ENCODE peak calls at places on chromosomes 13 and 19, in nine cellular contexts. F is smooth muscle cell of the brain vasculature; T is skeletal muscle cell; N is T-cell; K is activated T-cell treated with anti-CD3 and anti-CD28 coated beads, Interleukin-2, amount 50 U/mL, for 4 hours; D is hypothalamus; Z is Daoy; J is CD4-positive, CD25-positive, alpha-beta regulatory T cell; O is stimulated activated CD8-positive, alpha-beta memory T cell treated with anti-CD3 and anti-CD28 coated beads, Interleukin-4, amount 100 ng/mL, for 48 hours. H is an unnamed sample.
A peak's percentile ranks its signal among the peaks of the same experiment; 100 is the strongest.

GRCh38 chr19:3556978-3557460 is 367 bp downstream of the MFSD12 start:
- DNase-seq in F (no peak), K (peak; percentile 72), J (peak; percentile 61), N (peak; percentile 46), T (no peak), O (peak; percentile 75), Z (peak; percentile 76), D (no peak), H (peak; percentile 43)

GRCh38 chr19:4278460-4278901 is 585 bp upstream of the SHD start:
- DNase-seq in K (no peak), N (no peak), T (peak; percentile 27), D (no peak), F (no peak), Z (no peak), O (no peak), J (no peak), H (no peak)

GRCh38 chr19:11530432-11530831 is 1.5 kb upstream of the ECSIT start:
- DNase-seq in D (peak; percentile 74), Z (peak; percentile 57), N (no peak), J (no peak), O (peak; percentile 71), F (no peak), K (no peak), T (peak; percentile 45), H (peak; percentile 76)

GRCh38 chr13:26024558-26024957 is 27.3 kb downstream of the SHISA2 start:
- DNase-seq in J (no peak), D (no peak), T (no peak), O (no peak), N (no peak), F (no peak), K (no peak), Z (peak; percentile 50), H (peak; percentile 72)

GRCh38 chr19:8355631-8356402 is 8.1 kb upstream of the ANGPTL4 start:
- DNase-seq in F (no peak), K (no peak), O (no peak), T (peak; percentile 98), D (no peak), N (no peak), Z (peak; percentile 85), J (no peak), H (no peak)

GRCh38 chr13:109281823-109282239 is 504.6 kb downstream of the IRS2 start:
- DNase-seq in N (no peak), T (no peak), J (no peak), F (no peak), O (no peak), D (no peak), K (no peak), Z (peak; percentile 9), H (no peak)

GRCh38 chr19:18749362-18750231 is 41.5 kb downstream of the COMP start:
- DNase-seq in Z (no peak), N (no peak), J (no peak), T (no peak), D (no peak), O (no peak), F (no peak), K (no peak), H (no peak)

GRCh38 chr19:54332149-54332548 is 6.8 kb downstream of the LILRA4 start:
- DNase-seq in O (no peak), N (no peak), Z (no peak), F (no peak), D (no peak), K (no peak), T (no peak), J (no peak), H (no peak)

GRCh38 chr13:111360452-111360851 is 40.0 kb downstream of the TEX29 start:
- DNase-seq in J (no peak), D (no peak), F (no peak), N (no peak), K (no peak), O (no peak), T (no peak), Z (no peak), H (no peak)

GRCh38 chr19:2567580-2567979 is 91.7 kb downstream of the GADD45B start:
- DNase-seq in O (peak; percentile 25), N (no peak), F (no peak), T (no peak), Z (no peak), K (no peak), D (no peak), J (no peak), H (peak; percentile 39)

GRCh38 chr13:32246468-32246867 is 68.7 kb downstream of the ZAR1L start:
- DNase-seq in T (peak; percentile 34), N (peak; percentile 15), D (no peak), K (no peak), F (peak; percentile 49), J (peak; percentile 5), Z (peak; percentile 44), O (peak; percentile 65), H (peak; percentile 59)

GRCh38 chr13:39484506-39485313 is 118.3 kb downstream of the LHFPL6 start:
- DNase-seq in N (no peak), F (no peak), Z (peak; percentile 41), J (no peak), T (peak; percentile 29), K (no peak), O (no peak), D (no peak), H (no peak)

GRCh38 chr13:45781553-45782326 is 69.8 kb downstream of the SIAH3 start:
- DNase-seq in J (no peak), F (no peak), D (no peak), T (no peak), O (no peak), N (no peak), K (no peak), Z (peak; percentile 53), H (peak; percentile 95)

GRCh38 chr13:45451282-45451681 is 13.5 kb upstream of the COG3 start:
- DNase-seq in N (no peak), K (no peak), T (no peak), F (no peak), D (no peak), O (no peak), Z (no peak), J (no peak), H (no peak)

GRCh38 chr19:18898081-18898532 is 2.1 kb upstream of the CERS1 start:
- DNase-seq in N (no peak), D (no peak), K (no peak), O (no peak), F (no peak), J (no peak), T (no peak), Z (no peak), H (no peak)

GRCh38 chr13:44523176-44524017 is 52.7 kb downstream of the TSC22D1 start:
- DNase-seq in F (peak; percentile 18), N (no peak), T (peak; percentile 25), Z (peak; percentile 50), O (no peak), K (no peak), D (no peak), J (no peak), H (peak; percentile 17)

GRCh38 chr19:54137913-54138776 is 583 bp downstream of the CNOT3 start:
- DNase-seq in O (peak; percentile 43), Z (no peak), F (no peak), T (no peak), N (peak; percentile 41), K (no peak), J (peak; percentile 41), D (peak; percentile 9), H (peak; percentile 23)

GRCh38 chr13:44068737-44069136 is 189.0 kb downstream of the LACC1 start:
- DNase-seq in K (no peak), J (no peak), O (no peak), N (no peak), Z (peak; percentile 29), T (peak; percentile 45), D (no peak), F (peak; percentile 7), H (no peak)

GRCh38 chr19:35883920-35884319 is 15.5 kb downstream of the APLP1 start:
- DNase-seq in O (no peak), N (no peak), T (no peak), Z (no peak), F (no peak), D (no peak), K (peak; percentile 21), J (no peak), H (no peak)

GRCh38 chr19:19061491-19061890 is 2.3 kb upstream of the SLC25A42 start:
- DNase-seq in Z (no peak), N (no peak), T (no peak), J (no peak), O (no peak), D (no peak), K (no peak), F (no peak), H (peak; percentile 73)

GRCh38 chr13:101115762-101116161 is 300.5 kb downstream of the NALCN start:
- DNase-seq in N (no peak), K (no peak), F (peak; percentile 89), J (no peak), T (no peak), Z (no peak), D (no peak), O (no peak), H (no peak)

GRCh38 chr19:13847033-13847899 is 29.7 kb upstream of the NANOS3 start:
- DNase-seq in D (peak; percentile 82), K (peak; percentile 88), Z (peak; percentile 97), T (peak; percentile 82), F (peak; percentile 90), O (peak; percentile 92), N (peak; percentile 82), J (peak; percentile 91), H (peak; percentile 90)

GRCh38 chr19:34578751-34579150 is 97.2 kb downstream of the WTIP start:
- DNase-seq in J (no peak), O (no peak), Z (no peak), F (no peak), N (no peak), D (no peak), T (no peak), K (no peak), H (no peak)

GRCh38 chr13:46934749-46935148 is 37.9 kb upstream of the HTR2A start:
- DNase-seq in N (no peak), D (no peak), F (no peak), J (no peak), Z (no peak), T (no peak), O (no peak), K (no peak), H (no peak)